ENCODE peak calls at places on chromosomes 3 and 15, in nine cellular contexts. Y, S, G, H, W, B, O, L and X are unnamed samples. For H3K4me1 and H3K36me3, the result is how much of the 10 kb centered on the place peaks cover.

GRCh38 chr15:39084683-39085530 is 496.0 kb upstream of the THBS1 start:
- DNase-seq in O (no peak), B (no peak), S (no peak), Y (no peak), L (no peak), W (peak), G (no peak), H (peak), X (no peak)

GRCh38 chr15:101498076-101498730 is 8.7 kb upstream of the PCSK6 start:
- DNase-seq in H (no peak), B (no peak), W (no peak), O (no peak), L (no peak), S (no peak), G (no peak), Y (no peak), X (no peak)

GRCh38 chr3:72345980-72346379 is 502.3 kb downstream of the SHQ1 start:
- DNase-seq in L (no peak), W (no peak), H (no peak), B (no peak), S (peak), O (no peak), G (no peak), Y (no peak), X (no peak)

GRCh38 chr15:50055333-50056278 is 63.4 kb downstream of the ATP8B4 start:
- DNase-seq in B (no peak), L (peak), G (no peak), O (no peak), S (no peak), H (no peak), W (peak), Y (no peak), X (no peak)

GRCh38 chr3:166889241-166889640 is 490.9 kb downstream of the ZBBX start:
- DNase-seq in W (no peak), H (no peak), B (no peak), Y (no peak), G (no peak), S (no peak), O (no peak), L (no peak), X (no peak)

GRCh38 chr15:77057650-77058049 is 13.3 kb downstream of the TSPAN3 start:
- DNase-seq in Y (no peak), W (no peak), G (no peak), S (no peak), B (no peak), O (no peak), L (no peak), H (no peak), X (no peak)

GRCh38 chr15:27676647-27677046 is 422.5 kb downstream of the OCA2 start:
- DNase-seq in G (no peak), H (no peak), Y (no peak), L (no peak), W (no peak), O (no peak), B (no peak), S (no peak), X (no peak)

GRCh38 chr3:151777880-151778279 is 36.0 kb upstream of the AADAC start:
- DNase-seq in Y (no peak), O (no peak), G (no peak), H (no peak), W (no peak), S (no peak), L (no peak), B (no peak), X (no peak)

GRCh38 chr3:187744169-187745151 is 808 bp downstream of the BCL6 start:
- DNase-seq in B (no peak), Y (peak), L (no peak), G (no peak), S (peak), H (peak), O (peak), W (peak), X (peak)

GRCh38 chr3:98565843-98566242 is 27.6 kb downstream of the CPOX start:
- DNase-seq in G (no peak), H (no peak), B (no peak), S (no peak), W (no peak), Y (no peak), L (no peak), O (no peak), X (no peak)
- H3K4me1 ChIP-seq in G (half or more), H (under half), B (under half), S (under half), W (under half), Y (half or more), L (under half), O (under half), X (half or more)

GRCh38 chr3:48565186-48565585 is 1.6 kb upstream of the UCN2 start:
- DNase-seq in H (no peak), L (no peak), B (no peak), Y (no peak), S (no peak), W (no peak), G (no peak), O (no peak), X (no peak)
- H3K36me3 ChIP-seq in H (under half), L (under half), B (under half), Y (under half), S (under half), W (under half), G (under half), O (under half), X (under half)

GRCh38 chr3:98893740-98894139 is 7.8 kb downstream of the DCBLD2 start:
- DNase-seq in B (no peak), G (no peak), L (no peak), H (no peak), O (no peak), S (no peak), W (peak), Y (no peak), X (no peak)

GRCh38 chr3:98892263-98892662 is 9.2 kb downstream of the DCBLD2 start:
- DNase-seq in S (no peak), L (no peak), Y (no peak), G (no peak), O (no peak), H (no peak), W (no peak), B (no peak), X (no peak)

GRCh38 chr3:98897701-98898100 is 3.8 kb downstream of the DCBLD2 start:
- DNase-seq in Y (no peak), H (no peak), W (no peak), G (no peak), L (no peak), O (no peak), S (no peak), B (no peak), X (no peak)

GRCh38 chr3:98890960-98891910 is 10.3 kb downstream of the DCBLD2 start:
- DNase-seq in B (no peak), G (no peak), W (peak), L (no peak), S (no peak), H (no peak), O (no peak), Y (no peak), X (no peak)

DNA sequence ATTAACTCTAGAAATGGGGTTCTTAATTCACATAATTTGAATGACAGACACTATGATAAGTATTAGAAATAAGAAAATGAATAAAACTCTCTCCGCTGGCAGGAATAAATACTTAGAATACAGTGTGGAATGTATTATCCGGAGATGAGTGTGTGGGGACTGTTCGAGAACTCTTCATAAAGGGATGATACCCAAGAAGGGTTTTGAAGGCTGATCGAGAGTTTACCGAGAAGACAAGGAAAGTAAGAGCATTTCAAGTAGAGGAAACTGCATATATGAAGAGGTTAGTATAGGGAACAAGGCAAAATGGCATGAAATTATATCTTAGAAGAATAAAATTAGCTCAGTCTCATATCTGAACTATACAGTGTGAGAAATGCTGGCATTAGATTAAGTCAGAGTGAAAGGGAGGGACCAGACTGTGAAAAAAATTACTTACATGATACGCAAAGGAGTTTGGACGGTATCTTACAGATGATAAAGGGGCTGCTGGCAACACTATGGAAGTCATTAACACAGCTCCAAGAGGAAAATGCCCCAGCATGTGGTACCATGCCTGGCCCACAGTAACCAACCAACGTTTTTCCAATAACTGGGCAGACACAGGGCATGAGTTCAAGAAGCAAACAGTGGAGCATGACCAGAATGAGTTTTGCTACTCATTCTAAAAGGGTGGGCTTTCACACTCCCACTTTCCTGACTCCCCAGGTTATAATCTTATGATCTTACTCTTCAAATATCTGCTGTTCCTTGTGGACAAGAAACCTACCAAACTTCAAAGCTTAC is 6.5 kb downstream of the DCBLD2 start:
- DNase-seq in G (no peak), L (no peak), Y (no peak), H (no peak), S (no peak), O (no peak), W (no peak), B (no peak), X (no peak)
- H3K4me3 ChIP-seq in G (peak), L (no peak), Y (no peak), H (no peak), S (no peak), O (no peak), W (no peak), B (no peak), X (no peak)

GRCh38 chr3:16300881-16301359 is 35.9 kb downstream of the OXNAD1 start:
- DNase-seq in Y (peak), L (no peak), B (no peak), W (no peak), G (no peak), S (no peak), O (peak), H (no peak), X (peak)
- H3K4me1 ChIP-seq in Y (half or more), L (under half), B (under half), W (under half), G (under half), S (under half), O (half or more), H (under half), X (half or more)

GRCh38 chr3:38232701-38233100 is 32.9 kb upstream of the SLC22A13 start:
- DNase-seq in G (no peak), L (no peak), Y (no peak), S (no peak), O (no peak), H (no peak), B (no peak), W (no peak), X (no peak)

GRCh38 chr3:38224357-38224756 is 41.3 kb upstream of the SLC22A13 start:
- DNase-seq in Y (no peak), W (peak), G (no peak), H (no peak), B (no peak), L (no peak), O (no peak), S (no peak), X (no peak)

GRCh38 chr3:38226273-38226672 is 39.3 kb upstream of the SLC22A13 start:
- DNase-seq in Y (no peak), W (peak), H (no peak), S (no peak), G (no peak), L (no peak), O (no peak), B (no peak), X (no peak)

GRCh38 chr3:38229036-38229435 is 36.6 kb upstream of the SLC22A13 start:
- DNase-seq in B (no peak), S (no peak), W (no peak), H (no peak), G (no peak), Y (no peak), O (no peak), L (no peak), X (no peak)

DNA sequence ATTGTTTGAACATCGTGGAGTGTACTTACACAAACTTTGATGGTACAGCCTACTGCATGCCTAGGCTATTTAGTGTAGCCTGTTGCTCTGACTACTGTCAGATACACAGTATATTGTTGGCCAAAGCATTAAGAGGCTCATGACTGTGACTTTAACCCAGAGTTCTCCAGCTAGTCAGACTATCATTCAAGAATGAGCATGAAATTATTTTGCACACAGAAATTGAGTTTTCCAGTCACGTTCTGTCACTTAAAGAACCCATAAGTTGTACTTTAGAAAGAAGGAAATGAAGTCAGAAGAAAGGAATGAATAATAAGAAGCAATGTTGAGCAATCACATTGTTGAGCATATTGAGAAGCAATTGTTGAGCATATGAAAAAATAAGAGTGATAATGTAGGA is 37.6 kb upstream of the SLC22A13 start:
- DNase-seq in S (no peak), G (no peak), B (no peak), H (no peak), Y (no peak), W (peak), O (no peak), L (no peak), X (no peak)
- H3K36me3 ChIP-seq in S (under half), G (under half), B (under half), H (half or more), Y (under half), W (under half), O (under half), L (under half), X (under half)

GRCh38 chr3:146747051-146747450 is 141.9 kb upstream of the PLSCR5 start:
- DNase-seq in B (no peak), H (no peak), G (no peak), W (no peak), O (no peak), S (no peak), Y (no peak), L (no peak), X (no peak)
- H3K4me3 ChIP-seq in B (no peak), H (no peak), G (no peak), W (no peak), O (no peak), S (no peak), Y (no peak), L (no peak), X (no peak)

GRCh38 chr3:127675651-127676391 is 3.1 kb downstream of the ABTB1 start:
- DNase-seq in O (no peak), B (no peak), H (no peak), L (no peak), S (peak), G (no peak), W (no peak), Y (no peak), X (no peak)
- H3K4me1 ChIP-seq in O (under half), B (under half), H (under half), L (under half), S (under half), G (under half), W (under half), Y (under half), X (under half)